ENCODE peak calls at places on chromosomes 11 and 22, in six cellular contexts. D is GM23248, K is SK-N-SH, H is PC-3, Y is neural progenitor cell, F is GM23338. G is an unnamed sample. For H3F3A and H3K27me3, the result is how much of the 10 kb centered on the place peaks cover.

GRCh38 chr11:35466058-35466457 is 46.7 kb upstream of the SLC1A2 start:
- DNase-seq in K (no peak), Y (no peak), F (no peak), H (no peak), D (no peak), G (no peak)

GRCh38 chr11:15189189-15189588 is 74.5 kb downstream of the INSC start:
- DNase-seq in H (no peak), K (no peak), Y (no peak), D (no peak), F (no peak), G (no peak)

GRCh38 chr11:3605721-3606324 is 36.0 kb downstream of the ART5 start:
- DNase-seq in K (peak), F (no peak), H (peak), D (no peak), Y (no peak), G (no peak)

GRCh38 chr11:93361435-93361834 is 30.9 kb downstream of the DEUP1 start:
- DNase-seq in Y (no peak), F (no peak), H (no peak), K (no peak), D (no peak), G (no peak)

GRCh38 chr22:24429411-24430365 is 2.3 kb downstream of the ADORA2A start:
- DNase-seq in K (peak), D (peak), H (peak), F (peak), Y (no peak), G (peak)

GRCh38 chr11:77269484-77270123 is 31.9 kb downstream of the GDPD4 start:
- DNase-seq in Y (no peak), F (no peak), K (no peak), D (peak), H (peak), G (no peak)

GRCh38 chr22:48856308-48856615 is 971.4 kb downstream of the BRD1 start:
- DNase-seq in K (no peak), F (no peak), H (no peak), D (no peak), Y (no peak), G (no peak)

GRCh38 chr22:19344420-19344819 is 52.9 kb upstream of the CLTCL1 start:
- DNase-seq in F (no peak), K (no peak), Y (no peak), H (no peak), D (no peak), G (no peak)

GRCh38 chr22:17114173-17114957 is 6.8 kb downstream of the TMEM121B start:
- DNase-seq in Y (no peak), F (no peak), H (no peak), K (no peak), D (no peak), G (no peak)

GRCh38 chr11:11440149-11440548 is 87.1 kb upstream of the CSNK2A3 start:
- DNase-seq in D (no peak), Y (peak), K (no peak), H (no peak), F (peak), G (no peak)

GRCh38 chr11:58061813-58062212 is 31.1 kb downstream of the OR6Q1 start:
- DNase-seq in K (no peak), D (peak), H (peak), F (no peak), Y (no peak), G (no peak)

GRCh38 chr11:29482510-29482909 is 534.3 kb downstream of the KCNA4 start:
- DNase-seq in Y (no peak), H (no peak), F (no peak), D (no peak), K (no peak), G (no peak)

GRCh38 chr11:86523738-86524602 is 148.4 kb downstream of the ME3 start:
- DNase-seq in H (peak), F (no peak), Y (no peak), D (peak), K (no peak), G (no peak)

GRCh38 chr11:92978226-92979111 is 9.0 kb downstream of the MTNR1B start:
- DNase-seq in H (no peak), Y (no peak), F (no peak), D (peak), K (peak), G (no peak)

GRCh38 chr11:110077866-110078325 is 15.3 kb upstream of the ZC3H12C start:
- DNase-seq in D (peak), F (peak), Y (no peak), K (no peak), H (peak), G (no peak)

GRCh38 chr22:20176421-20177060 is 25.7 kb upstream of the CCDC188 start:
- DNase-seq in H (no peak), F (no peak), K (no peak), Y (no peak), D (no peak), G (no peak)

GRCh38 chr11:57648791-57649735 is 649 bp downstream of the YPEL4 start:
- DNase-seq in Y (peak), K (peak), D (peak), H (no peak), F (peak), G (peak)

GRCh38 chr11:119571311-119571710 is 148.3 kb upstream of the THY1 start:
- DNase-seq in F (no peak), H (no peak), K (no peak), Y (no peak), D (no peak), G (no peak)

GRCh38 chr11:76566811-76567210 is 103.7 kb downstream of the LRRC32 start:
- DNase-seq in K (no peak), D (no peak), H (no peak), F (no peak), Y (no peak), G (peak)

DNA sequence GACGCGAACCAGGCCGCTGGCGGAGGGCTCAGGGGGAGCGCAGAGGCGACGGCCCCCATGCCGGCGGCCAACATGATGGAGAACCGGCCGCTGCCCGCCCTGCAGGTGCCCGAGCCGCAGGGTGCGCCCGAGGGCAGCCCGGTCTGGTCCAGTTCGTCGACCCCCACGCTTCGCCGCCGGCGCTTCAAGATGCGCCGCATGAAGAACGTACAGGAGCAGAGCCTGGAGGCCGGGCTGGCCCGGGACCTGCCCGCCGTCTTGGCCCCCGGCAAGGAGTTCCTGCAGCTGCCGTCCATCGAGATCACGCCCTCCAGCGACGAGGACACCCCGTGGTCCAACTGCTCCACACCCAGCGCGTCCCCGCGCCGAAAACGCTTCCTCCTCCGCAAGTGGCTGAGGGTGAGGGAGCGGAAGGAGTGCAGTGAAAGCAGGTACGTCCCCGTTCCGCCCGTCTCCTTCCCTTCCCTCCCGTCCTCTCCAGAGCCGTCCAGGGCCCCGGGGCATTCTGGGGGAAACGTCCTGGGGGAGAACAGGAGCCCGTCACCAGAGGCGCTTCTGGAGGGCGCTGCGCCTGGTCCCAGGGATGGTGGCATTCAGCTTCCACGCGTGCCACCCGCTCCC is 777 bp downstream of the GRAMD1B start:
- DNase-seq in F (peak), K (no peak), D (peak), Y (peak), H (peak), G (no peak)
- H3F3A ChIP-seq in F (under half), K (under half), D (under half), Y (half or more), H (under half), G (under half)

GRCh38 chr11:27274854-27275395 is 88.1 kb downstream of the CCDC34 start:
- DNase-seq in F (no peak), Y (no peak), H (no peak), D (no peak), K (no peak), G (no peak)
- H3K27me3 ChIP-seq in F (under half), Y (under half), H (under half), D (under half), K (under half), G (under half)

GRCh38 chr22:35896306-35896705 is 132.3 kb downstream of the RBFOX2 start:
- DNase-seq in K (no peak), F (no peak), D (no peak), Y (no peak), H (no peak), G (peak)
- H3F3A ChIP-seq in K (under half), F (under half), D (half or more), Y (under half), H (under half), G (under half)

DNA sequence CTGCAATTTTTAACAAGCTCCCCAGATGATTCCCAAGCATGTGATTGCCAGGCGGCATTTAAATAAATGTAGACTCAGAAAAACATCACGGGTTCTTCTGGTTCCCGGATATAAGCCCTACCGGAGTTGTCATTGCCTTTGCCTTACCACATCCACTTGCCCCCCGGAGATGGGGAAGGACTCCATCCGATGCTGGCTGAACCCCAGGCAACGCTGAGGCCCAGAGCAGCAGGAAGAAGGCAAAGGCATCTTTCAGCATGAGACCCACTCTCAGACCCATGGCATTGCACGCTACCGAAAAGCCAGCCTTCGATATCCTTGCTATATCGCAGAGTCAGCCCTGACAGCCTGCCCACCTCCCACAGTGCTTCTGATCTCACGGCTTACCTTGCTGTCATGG is 134.1 kb downstream of the DSCAML1 start:
- DNase-seq in Y (no peak), F (no peak), D (no peak), H (no peak), K (no peak), G (no peak)
- H3K27me3 ChIP-seq in Y (under half), F (under half), D (under half), H (half or more), K (under half), G (half or more)

GRCh38 chr11:128484172-128484571 is 103.2 kb downstream of the ETS1 start:
- DNase-seq in F (peak), Y (no peak), D (no peak), H (peak), K (no peak), G (no peak)

GRCh38 chr11:128482092-128482491 is 105.3 kb downstream of the ETS1 start:
- DNase-seq in K (no peak), H (no peak), Y (no peak), F (no peak), D (no peak), G (no peak)

GRCh38 chr11:128483211-128483788 is 104.1 kb downstream of the ETS1 start:
- DNase-seq in D (no peak), K (no peak), F (no peak), H (no peak), Y (no peak), G (no peak)

GRCh38 chr11:128481135-128481534 is 106.2 kb downstream of the ETS1 start:
- DNase-seq in H (no peak), K (no peak), D (peak), F (no peak), Y (no peak), G (no peak)

GRCh38 chr11:128482512-128483191 is 104.7 kb downstream of the ETS1 start:
- DNase-seq in Y (no peak), F (no peak), K (no peak), D (peak), H (no peak), G (no peak)
- H3F3A ChIP-seq in Y (under half), F (under half), K (under half), D (half or more), H (under half), G (under half)

DNA sequence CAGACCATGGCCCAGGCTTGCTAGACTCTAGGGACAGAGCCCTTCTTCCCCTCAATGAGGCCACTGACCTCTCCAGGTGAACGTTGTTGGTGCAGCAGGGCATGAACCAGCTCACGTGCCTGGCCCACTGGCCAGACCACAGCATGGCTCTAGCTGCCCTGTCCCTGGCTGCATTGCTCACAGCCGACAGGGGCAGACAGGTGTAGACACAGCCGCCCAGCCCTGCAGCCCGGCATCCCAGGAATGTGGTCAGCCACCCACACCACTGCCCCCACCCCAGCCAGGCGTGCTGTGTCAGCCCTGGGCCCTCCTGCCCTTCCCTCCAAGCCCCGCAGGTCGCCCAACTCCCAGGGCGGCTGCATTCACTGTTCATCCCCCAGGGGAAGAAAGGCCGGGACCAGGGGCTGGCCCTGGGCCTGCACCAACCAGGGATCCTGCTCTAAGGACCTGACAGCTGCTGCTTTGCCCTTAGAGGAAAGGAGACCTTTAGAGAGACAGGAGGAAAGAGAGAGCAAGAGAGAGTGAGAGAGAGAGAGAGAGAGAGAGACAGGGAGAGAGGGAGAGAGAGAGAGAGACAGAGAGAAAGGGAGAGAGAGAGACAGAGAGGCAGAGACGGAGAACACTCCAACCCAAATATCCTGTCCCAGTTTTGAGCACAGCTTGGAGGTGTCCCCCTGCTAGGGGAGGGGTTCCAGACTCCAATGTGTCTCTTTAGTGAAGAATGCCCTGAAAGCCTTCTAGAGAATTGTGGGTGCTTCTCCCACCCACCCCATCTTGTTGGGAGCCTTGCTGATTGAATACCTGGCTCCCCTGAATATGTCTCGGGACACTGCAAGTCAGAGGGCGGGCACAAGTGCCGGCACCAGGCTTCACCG is 44.2 kb upstream of the LINC01488 start:
- DNase-seq in H (peak), F (peak), D (no peak), Y (peak), K (no peak), G (no peak)
- H3K27me3 ChIP-seq in H (under half), F (under half), D (under half), Y (under half), K (under half), G (half or more)

GRCh38 chr11:48050304-48050703 is 69.9 kb downstream of the PTPRJ start:
- DNase-seq in K (no peak), F (no peak), H (no peak), D (no peak), Y (no peak), G (no peak)
- H3F3A ChIP-seq in K (under half), F (under half), H (under half), D (under half), Y (under half), G (under half)

DNA sequence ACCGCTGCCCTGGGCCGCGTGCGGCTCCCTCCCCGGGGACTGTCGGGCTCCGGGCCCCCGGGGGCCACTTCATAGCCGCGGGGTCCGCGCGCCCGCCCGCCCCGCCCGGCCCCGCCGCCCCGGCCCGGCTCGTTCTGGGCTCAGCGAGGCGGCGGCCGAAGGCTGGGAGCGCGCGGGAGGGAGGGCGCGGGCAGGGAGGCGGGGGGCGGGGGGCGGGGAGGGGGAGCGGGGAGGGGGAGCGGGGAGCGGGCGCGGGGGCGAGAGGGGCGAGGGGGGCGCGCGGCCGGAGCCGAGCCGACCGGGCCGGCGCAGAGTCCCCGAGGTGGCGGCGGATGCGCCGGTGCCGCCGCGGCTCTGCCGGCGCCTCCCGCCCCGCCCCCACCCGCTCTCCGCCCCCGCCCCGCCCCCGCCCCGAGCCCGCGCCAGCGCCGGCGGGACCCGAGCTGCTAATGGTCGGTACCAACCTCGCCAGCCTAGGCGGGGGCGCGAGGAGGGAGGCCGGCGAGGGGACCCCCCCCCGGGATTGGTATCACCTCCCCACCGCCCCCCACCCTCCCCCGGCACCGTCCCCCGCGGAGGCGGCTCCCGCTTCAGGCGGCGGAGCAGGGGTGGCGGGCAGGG is at the start of gene B3GAT1:
- DNase-seq in K (peak), H (no peak), Y (peak), F (peak), D (no peak), G (no peak)
- H3K27me3 ChIP-seq in K (under half), H (half or more), Y (under half), F (under half), D (under half), G (under half)